ENCODE peak calls at places on chromosomes 3 and 15, in four cellular contexts. R is endothelial cell of umbilical vein, Q is hepatocyte, G is uterus. V is an unnamed sample. For H3K4me1, the result is how much of the 10 kb centered on the place peaks cover.

GRCh38 chr3:44237161-44237560 is 4.5 kb upstream of the TOPAZ1 start:
- DNase-seq in R (peak), Q (peak), G (no peak), V (no peak)

GRCh38 chr3:102466001-102466400 is 31.2 kb downstream of the ZPLD1 start:
- DNase-seq in R (no peak), Q (no peak), G (no peak), V (no peak)

GRCh38 chr3:64422932-64423331 is 197.7 kb upstream of the PRICKLE2 start:
- DNase-seq in R (no peak), Q (no peak), G (no peak), V (no peak)

GRCh38 chr3:127671523-127672428 is 976 bp upstream of the ABTB1 start:
- DNase-seq in R (peak), Q (no peak), G (no peak), V (no peak)

GRCh38 chr15:63029701-63030100 is 12.8 kb upstream of the TPM1 start:
- DNase-seq in R (no peak), Q (no peak), G (no peak), V (no peak)

GRCh38 chr3:190326930-190327329 is 4.7 kb upstream of the CLDN1 start:
- DNase-seq in R (no peak), Q (no peak), G (peak), V (no peak)

GRCh38 chr3:128549283-128550112 is 56.5 kb upstream of the GATA2 start:
- DNase-seq in R (peak), Q (peak), G (peak), V (peak)

GRCh38 chr3:86234516-86235254 is 756.3 kb downstream of the VGLL3 start:
- DNase-seq in R (no peak), Q (no peak), G (no peak), V (no peak)

GRCh38 chr3:194139085-194139976 is 3.4 kb downstream of the HES1 start:
- DNase-seq in R (peak), Q (peak), G (peak), V (no peak)

GRCh38 chr3:71533588-71533987 is 49.9 kb downstream of the FOXP1 start:
- DNase-seq in R (no peak), Q (no peak), G (no peak), V (no peak)

GRCh38 chr3:65758871-65759598 is 279.7 kb downstream of the MAGI1 start:
- DNase-seq in R (no peak), Q (no peak), G (no peak), V (no peak)

GRCh38 chr15:29822685-29823459 is 604 bp upstream of the TJP1 start:
- DNase-seq in R (peak), Q (peak), G (peak), V (peak)

GRCh38 chr3:112979244-112979832 is 4.4 kb upstream of the CD200R1 start:
- DNase-seq in R (peak), Q (peak), G (no peak), V (no peak)

GRCh38 chr15:42608110-42608531 is 32.7 kb downstream of the STARD9 start:
- DNase-seq in R (peak), Q (no peak), G (no peak), V (no peak)

GRCh38 chr15:47384316-47384715 is 333.0 kb upstream of the SEMA6D start:
- DNase-seq in R (peak), Q (peak), G (no peak), V (no peak)

GRCh38 chr3:2643606-2644005 is 466.6 kb downstream of the IL5RA start:
- DNase-seq in R (no peak), Q (no peak), G (no peak), V (no peak)

GRCh38 chr15:48967336-48967735 is 3.6 kb upstream of the SHC4 start:
- DNase-seq in R (no peak), Q (no peak), G (no peak), V (no peak)

GRCh38 chr15:37695719-37696118 is 238.7 kb upstream of the TMCO5A start:
- DNase-seq in R (no peak), Q (no peak), G (no peak), V (no peak)

GRCh38 chr3:89107461-89108035 is at the start of gene EPHA3:
- DNase-seq in R (no peak), Q (peak), G (peak), V (peak)

GRCh38 chr15:67421105-67421504 is 99.8 kb upstream of the C15orf61 start:
- DNase-seq in R (no peak), Q (no peak), G (no peak), V (no peak)

GRCh38 chr15:67416891-67417290 is 104.0 kb upstream of the C15orf61 start:
- DNase-seq in R (no peak), Q (no peak), G (no peak), V (no peak)

GRCh38 chr15:67420137-67420536 is 100.8 kb upstream of the C15orf61 start:
- DNase-seq in R (no peak), Q (no peak), G (no peak), V (no peak)

GRCh38 chr15:67419705-67420104 is 101.2 kb upstream of the C15orf61 start:
- DNase-seq in R (no peak), Q (no peak), G (no peak), V (no peak)

DNA sequence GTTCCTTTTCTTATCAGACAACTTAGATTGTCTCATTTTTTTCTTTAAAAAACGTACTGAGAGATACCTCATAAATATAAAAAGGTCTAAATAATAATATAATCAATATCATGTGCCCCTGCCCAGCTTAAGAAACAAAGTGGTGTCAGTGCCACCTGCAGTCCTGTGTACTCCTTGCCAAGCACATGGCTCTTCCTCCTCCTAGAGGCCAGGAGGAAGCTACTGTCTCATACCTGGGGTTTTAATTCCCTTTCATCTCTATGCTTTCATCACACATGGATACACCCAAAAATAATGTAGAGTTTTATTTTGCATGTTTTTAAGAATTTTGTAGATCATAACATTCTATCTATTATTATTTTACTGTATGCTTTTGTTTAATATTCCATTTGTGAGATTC is 98.6 kb upstream of the C15orf61 start:
- DNase-seq in R (no peak), Q (no peak), G (no peak), V (no peak)
- TF ChIP-seq CTCF in R (no peak), Q (no peak), G (no peak), V (no peak)

GRCh38 chr3:111923095-111923771 is 55.6 kb upstream of the ABHD10 start:
- DNase-seq in R (no peak), Q (no peak), G (no peak), V (no peak)
- H3K4me1 ChIP-seq in R (under half), Q (under half), G (under half), V (under half)

DNA sequence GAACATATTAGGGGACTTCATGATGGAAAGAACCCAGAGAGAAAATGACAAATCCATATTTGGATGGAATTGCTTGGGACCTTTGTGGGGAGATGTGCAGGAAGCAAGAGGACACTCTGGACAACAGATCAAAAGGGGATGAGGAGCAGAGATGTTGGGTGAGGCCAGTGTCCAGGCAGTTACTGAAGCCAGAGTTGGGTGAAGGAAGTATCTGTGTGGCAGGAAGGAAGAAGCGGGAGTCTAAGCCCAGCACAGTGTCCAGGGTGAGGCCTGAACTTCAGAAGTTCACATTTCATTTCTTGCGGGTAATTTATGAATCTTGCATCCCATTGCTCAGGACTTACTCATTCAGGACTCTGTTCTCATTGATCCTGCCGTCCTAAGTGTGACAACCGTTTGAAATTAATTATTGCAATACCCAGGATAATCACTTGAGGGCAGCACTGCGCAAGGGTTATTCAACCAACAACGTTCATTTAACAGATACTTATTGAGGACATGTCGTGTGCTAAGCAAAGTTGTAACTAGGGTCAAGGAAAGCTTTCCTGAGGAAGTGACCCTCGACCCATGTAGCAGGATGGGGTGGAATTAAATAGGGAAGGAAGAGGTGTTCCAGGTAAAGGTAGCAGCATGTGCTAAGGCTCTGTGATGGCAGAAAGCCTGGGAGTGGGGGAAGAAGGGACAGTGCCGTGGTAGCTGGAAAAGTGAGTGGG is 61.3 kb upstream of the CMTM8 start:
- DNase-seq in R (peak), Q (peak), G (no peak), V (peak)
- TF ChIP-seq CTCF in R (peak), Q (peak), G (peak), V (peak)

DNA sequence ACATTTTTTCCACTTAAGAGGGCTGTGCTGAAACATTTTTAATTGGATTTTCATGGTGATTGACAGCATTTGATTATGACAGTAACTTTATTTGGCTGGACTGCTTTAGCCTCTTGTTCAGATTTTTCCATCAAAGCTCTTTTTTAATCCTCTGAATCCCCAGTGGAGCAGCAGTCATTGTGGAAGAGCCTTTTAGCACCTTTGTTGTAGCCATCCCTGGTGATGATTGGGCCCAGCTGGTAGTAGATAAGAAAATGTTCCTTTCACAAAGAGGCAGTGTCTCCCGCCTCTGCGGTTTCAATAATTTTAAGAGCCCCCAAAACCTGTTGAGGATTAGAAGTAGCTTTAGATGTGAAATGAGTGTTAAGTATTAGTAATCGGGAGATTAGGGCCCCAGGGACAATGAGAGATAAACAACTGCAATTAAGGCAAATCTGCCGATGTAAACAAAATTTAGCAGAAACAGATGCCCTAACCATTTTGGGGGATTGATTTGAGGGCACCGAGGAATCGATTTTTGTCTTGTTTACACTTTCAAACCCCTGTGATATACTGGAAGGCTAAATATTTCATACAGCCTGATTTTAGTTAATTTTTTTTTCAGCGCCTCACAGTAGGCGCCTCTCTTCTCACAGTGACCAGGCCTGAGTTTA is 43.3 kb upstream of the SKOR1 start:
- DNase-seq in R (no peak), Q (no peak), G (no peak), V (no peak)
- H3K4me1 ChIP-seq in R (under half), Q (under half), G (under half), V (under half)

V was measured in pancreas.